ENCODE peak calls at places on chromosomes 4 and X, in seven cellular contexts. H, N, Q, V, E, Y and D are unnamed samples.

GRCh38 chr4:101191302-101192098 is 155.8 kb downstream of the PPP3CA start:
- DNase-seq in Q (no peak), V (peak), H (peak), Y (no peak), E (peak), N (peak), D (peak)

GRCh38 chr4:88674989-88675388 is 22.6 kb downstream of the NAP1L5 start:
- DNase-seq in N (no peak), H (no peak), E (no peak), Y (no peak), Q (no peak), V (no peak), D (no peak)

GRCh38 chr4:90127223-90127705 is at the start of gene CCSER1:
- DNase-seq in Q (peak), V (peak), E (peak), N (peak), Y (peak), H (peak), D (peak)

GRCh38 chrX:17923546-17923945 is 62.4 kb upstream of the RAI2 start:
- DNase-seq in Y (no peak), V (peak), N (no peak), E (no peak), Q (no peak), H (no peak), D (no peak)

GRCh38 chr4:79917246-79917645 is 155.8 kb downstream of the ANTXR2 start:
- DNase-seq in E (peak), V (peak), H (no peak), Q (no peak), Y (peak), N (no peak), D (peak)

GRCh38 chr4:61273237-61273636 is 73.1 kb downstream of the ADGRL3 start:
- DNase-seq in H (no peak), Y (no peak), E (no peak), V (no peak), N (no peak), Q (no peak), D (no peak)

GRCh38 chr4:71602271-71602890 is 181.5 kb downstream of the GC start:
- DNase-seq in V (no peak), Y (no peak), N (no peak), E (no peak), Q (no peak), H (no peak), D (no peak)

GRCh38 chr4:162061214-162061613 is 102.6 kb downstream of the FSTL5 start:
- DNase-seq in Y (peak), H (no peak), N (no peak), Q (no peak), E (no peak), V (peak), D (no peak)

GRCh38 chrX:132023896-132024386 is 839 bp downstream of the STK26 start:
- DNase-seq in Q (no peak), E (peak), V (peak), H (peak), Y (no peak), N (no peak), D (no peak)

GRCh38 chrX:107706309-107706708 is 69.3 kb downstream of the TSC22D3 start:
- DNase-seq in N (peak), H (no peak), V (no peak), Y (no peak), E (no peak), Q (no peak), D (no peak)

GRCh38 chrX:154334496-154334895 is 38.9 kb downstream of the TKTL1 start:
- DNase-seq in N (no peak), E (no peak), Q (no peak), H (peak), V (no peak), Y (no peak), D (no peak)
- TF ChIP-seq POLR2AphosphoS5 in N (no peak), E (no peak), Q (no peak), H (no peak), V (no peak), Y (no peak), D (no peak)

GRCh38 chr4:181971411-181971810 is 271.8 kb upstream of the TENM3 start:
- DNase-seq in V (no peak), E (no peak), N (no peak), Y (no peak), Q (no peak), H (no peak), D (no peak)
- H3K4me3 ChIP-seq in V (no peak), E (no peak), N (no peak), Y (no peak), Q (no peak), H (peak), D (no peak)

DNA sequence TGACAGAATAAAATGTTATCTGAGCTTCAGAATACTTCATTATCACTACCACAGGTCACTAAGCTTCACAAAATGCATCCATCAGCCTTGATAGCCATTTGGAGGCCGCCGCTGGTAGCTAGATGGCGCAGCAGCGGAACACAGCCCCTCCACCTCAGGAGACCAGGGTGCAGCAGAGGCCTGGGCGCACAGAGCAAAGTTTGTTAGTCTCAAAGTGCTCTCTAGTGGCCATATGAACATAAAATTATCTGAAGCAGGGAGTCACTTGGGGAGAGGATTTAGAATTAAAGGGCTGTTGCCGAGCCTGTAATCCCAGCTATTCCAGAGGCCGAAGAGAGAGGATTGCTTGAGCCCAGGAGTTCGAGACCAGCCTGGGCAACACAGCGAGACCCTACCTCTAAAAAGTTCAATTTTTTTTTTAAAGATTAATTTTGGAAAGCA is 8.1 kb upstream of the DCTD start:
- DNase-seq in Q (no peak), Y (peak), E (peak), H (peak), V (peak), N (no peak), D (peak)
- TF ChIP-seq CTCF in Q (no peak), Y (peak), E (no peak), H (peak), V (peak), N (peak), D (peak)

DNA sequence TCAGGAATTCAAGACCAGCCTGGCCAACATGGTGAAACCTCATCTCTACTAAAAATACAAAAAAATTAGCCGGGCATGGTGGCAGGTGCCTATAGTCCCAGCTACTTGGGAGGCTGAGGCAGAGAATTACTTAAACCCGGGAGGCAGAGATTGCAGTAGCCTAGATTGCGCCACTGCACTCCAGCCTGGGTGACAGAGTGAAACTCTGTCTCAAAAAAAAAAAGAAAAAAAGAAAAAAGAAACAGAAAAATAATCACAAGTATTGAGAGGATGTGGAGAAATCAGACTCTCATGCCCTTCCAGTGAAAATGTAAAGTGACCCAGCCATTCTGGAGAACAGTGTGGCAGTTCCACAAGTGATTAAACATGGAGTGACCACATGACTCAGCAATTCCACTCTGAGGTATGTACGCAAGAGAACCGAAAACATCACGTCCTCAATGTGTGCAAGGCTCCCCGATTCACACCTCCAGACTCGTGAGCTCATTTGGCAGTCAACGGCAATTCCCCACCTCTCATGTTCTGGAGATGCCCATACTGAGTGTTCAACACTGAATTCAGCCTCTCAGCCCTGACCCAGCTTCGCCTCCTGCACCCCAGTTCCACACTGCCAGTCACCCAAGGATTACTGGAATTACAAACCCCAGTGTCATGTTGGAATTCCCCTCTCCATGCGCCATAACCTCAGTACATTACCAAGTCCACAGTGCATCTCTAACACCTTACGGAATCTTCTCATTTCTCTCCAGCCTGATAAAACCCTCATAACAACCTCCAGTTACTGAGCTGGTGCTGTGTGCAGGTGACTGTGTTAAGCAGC is 21.1 kb downstream of the ACOX3 start:
- DNase-seq in Q (no peak), V (no peak), E (peak), Y (no peak), H (no peak), N (no peak), D (no peak)
- TF ChIP-seq POLR2AphosphoS5 in Q (no peak), V (no peak), E (no peak), Y (no peak), H (no peak), N (peak), D (no peak)

DNA sequence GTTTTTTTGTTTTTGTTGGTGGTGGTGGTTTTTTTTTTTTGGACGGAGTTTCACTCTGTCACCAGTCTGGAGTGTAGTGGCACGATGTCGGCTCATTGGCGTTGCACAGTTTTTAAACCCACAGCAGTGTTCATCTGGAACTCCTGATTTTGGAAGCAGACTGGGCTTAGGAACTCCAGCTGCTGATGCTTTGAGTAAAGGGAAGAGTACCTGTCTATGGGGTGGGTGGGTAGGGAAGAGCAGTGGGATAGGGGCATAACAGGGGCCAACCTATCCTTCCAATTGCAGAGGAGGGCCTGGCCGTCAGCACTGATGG is 2.0 kb downstream of the CD99 start:
- DNase-seq in H (peak), Y (no peak), E (no peak), N (no peak), V (no peak), Q (no peak), D (no peak)
- H3K4me3 ChIP-seq in H (peak), Y (no peak), E (peak), N (peak), V (no peak), Q (peak), D (peak)

GRCh38 chrX:19882066-19882775 is 5.2 kb downstream of the SH3KBP1 start:
- DNase-seq in Y (no peak), Q (no peak), V (no peak), H (no peak), E (no peak), N (no peak), D (no peak)

GRCh38 chrX:19881559-19881958 is 5.8 kb downstream of the SH3KBP1 start:
- DNase-seq in N (no peak), V (no peak), E (no peak), H (no peak), Q (no peak), Y (no peak), D (no peak)

GRCh38 chrX:19877431-19877830 is 10.0 kb downstream of the SH3KBP1 start:
- DNase-seq in V (no peak), Q (no peak), H (no peak), N (no peak), Y (no peak), E (no peak), D (no peak)

GRCh38 chrX:19879181-19879580 is 8.2 kb downstream of the SH3KBP1 start:
- DNase-seq in E (no peak), Y (no peak), H (no peak), Q (no peak), N (no peak), V (peak), D (no peak)

DNA sequence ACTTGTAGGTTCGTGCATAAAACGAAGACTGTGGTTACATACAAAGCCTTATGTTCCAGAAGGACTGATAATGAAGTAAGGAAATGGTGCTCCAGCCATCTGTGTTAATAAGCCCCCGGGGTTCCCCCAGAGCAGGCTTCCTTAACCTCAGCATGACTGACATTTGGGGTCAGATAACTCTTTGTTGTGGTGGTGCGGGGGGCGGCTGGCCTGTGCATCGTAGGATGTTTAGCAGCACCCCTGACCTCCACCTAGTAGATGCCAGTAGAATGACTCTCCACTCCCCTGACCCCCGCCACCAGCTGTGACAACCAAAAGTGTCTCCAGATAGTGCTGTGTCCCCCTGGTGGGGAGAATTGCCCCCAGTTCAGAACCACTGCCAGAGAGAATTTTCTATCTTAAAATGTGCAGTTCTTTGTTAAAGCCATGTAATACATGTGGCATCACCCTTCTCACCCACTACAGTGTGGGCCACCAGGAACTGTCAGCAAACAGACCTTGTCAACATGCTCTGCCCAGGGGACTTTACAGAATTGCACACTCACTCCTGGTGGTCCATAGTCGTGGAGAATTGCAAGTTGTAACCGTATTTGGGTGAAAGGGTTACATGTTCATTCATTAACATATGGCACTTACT is 7.5 kb downstream of the SH3KBP1 start:
- DNase-seq in Y (no peak), H (no peak), V (no peak), Q (no peak), N (no peak), E (no peak), D (no peak)
- TF ChIP-seq CTCF in Y (no peak), H (no peak), V (peak), Q (no peak), N (no peak), E (no peak), D (no peak)

GRCh38 chr4:26287748-26288147 is 33.1 kb upstream of the RBPJ start:
- DNase-seq in V (no peak), N (no peak), E (no peak), Q (no peak), Y (no peak), H (no peak), D (no peak)

GRCh38 chr4:26284536-26284935 is 36.3 kb upstream of the RBPJ start:
- DNase-seq in V (no peak), E (no peak), Y (no peak), H (no peak), Q (no peak), N (no peak), D (no peak)

GRCh38 chr4:26285272-26285671 is 35.5 kb upstream of the RBPJ start:
- DNase-seq in H (no peak), Q (no peak), N (no peak), E (no peak), V (no peak), Y (no peak), D (no peak)

GRCh38 chr4:26279446-26279845 is 41.4 kb upstream of the RBPJ start:
- DNase-seq in H (no peak), Y (no peak), N (no peak), Q (no peak), E (no peak), V (no peak), D (no peak)

GRCh38 chr4:26281876-26282275 is 38.9 kb upstream of the RBPJ start:
- DNase-seq in V (no peak), E (no peak), N (no peak), Y (no peak), H (no peak), Q (no peak), D (no peak)
- TF ChIP-seq POLR2AphosphoS5 in V (no peak), E (no peak), N (no peak), Y (no peak), H (no peak), Q (no peak), D (no peak)